ENCODE peak calls at places on chromosomes 16 and 17, in six cellular contexts. Q, P, G, E, T and Y are unnamed samples.

GRCh38 chr17:67546578-67547527 is 169.8 kb downstream of the PITPNC1 start:
- DNase-seq in Q (peak; percentile 43), P (peak; percentile 61), G (peak; percentile 60), E (no peak), T (no peak), Y (peak; percentile 37)

GRCh38 chr17:15106540-15106939 is 158.6 kb downstream of the PMP22 start:
- DNase-seq in Q (no peak), P (no peak), G (no peak), E (no peak), T (peak; percentile 61), Y (no peak)

GRCh38 chr17:77847211-77848085 is 111.1 kb upstream of the TNRC6C start:
- DNase-seq in Q (no peak), P (peak; percentile 43), G (peak; percentile 8), E (no peak), T (no peak), Y (no peak)

GRCh38 chr16:58579587-58579986 is 50.0 kb downstream of the CNOT1 start:
- DNase-seq in Q (no peak), P (no peak), G (no peak), E (no peak), T (no peak), Y (no peak)

GRCh38 chr17:41863074-41863843 is 2.0 kb downstream of the KLHL11 start:
- DNase-seq in Q (no peak), P (no peak), G (no peak), E (no peak), T (no peak), Y (no peak)

GRCh38 chr16:77396461-77396860 is 38.4 kb downstream of the ADAMTS18 start:
- DNase-seq in Q (no peak), P (no peak), G (no peak), E (no peak), T (no peak), Y (no peak)

GRCh38 chr17:65104541-65104940 is 32.6 kb upstream of the RGS9 start:
- DNase-seq in Q (no peak), P (no peak), G (no peak), E (no peak), T (no peak), Y (no peak)

GRCh38 chr16:87970206-87970605 is 19.0 kb downstream of the BANP start:
- DNase-seq in Q (no peak), P (no peak), G (no peak), E (no peak), T (no peak), Y (no peak)

GRCh38 chr16:50298591-50299507 is 32.5 kb downstream of the ADCY7 start:
- DNase-seq in Q (no peak), P (peak; percentile 39), G (no peak), E (no peak), T (no peak), Y (peak; percentile 3)

GRCh38 chr16:17657037-17657436 is 186.3 kb upstream of the XYLT1 start:
- DNase-seq in Q (no peak), P (no peak), G (no peak), E (no peak), T (no peak), Y (no peak)

GRCh38 chr17:72143245-72143644 is 22.4 kb downstream of the SOX9 start:
- DNase-seq in Q (no peak), P (no peak), G (no peak), E (no peak), T (no peak), Y (no peak)

GRCh38 chr17:28528329-28529011 is 22.3 kb downstream of the FOXN1 start:
- DNase-seq in Q (no peak), P (no peak), G (no peak), E (no peak), T (peak; percentile 42), Y (no peak)

GRCh38 chr17:57551321-57552079 is 193.6 kb downstream of the CCDC182 start:
- DNase-seq in Q (no peak), P (no peak), G (no peak), E (no peak), T (no peak), Y (no peak)

GRCh38 chr16:29868396-29868795 is 5.4 kb upstream of the CDIPT start:
- DNase-seq in Q (no peak), P (no peak), G (no peak), E (no peak), T (no peak), Y (no peak)

GRCh38 chr17:74054249-74054648 is 149.2 kb upstream of the RPL38 start:
- DNase-seq in Q (no peak), P (no peak), G (no peak), E (no peak), T (no peak), Y (no peak)

GRCh38 chr17:76087531-76087930 is 8.5 kb downstream of the ZACN start:
- DNase-seq in Q (no peak), P (no peak), G (no peak), E (no peak), T (no peak), Y (no peak)

GRCh38 chr17:1916963-1917715 is 87.3 kb downstream of the RPA1 start:
- DNase-seq in Q (no peak), P (peak; percentile 37), G (no peak), E (no peak), T (no peak), Y (no peak)

DNA sequence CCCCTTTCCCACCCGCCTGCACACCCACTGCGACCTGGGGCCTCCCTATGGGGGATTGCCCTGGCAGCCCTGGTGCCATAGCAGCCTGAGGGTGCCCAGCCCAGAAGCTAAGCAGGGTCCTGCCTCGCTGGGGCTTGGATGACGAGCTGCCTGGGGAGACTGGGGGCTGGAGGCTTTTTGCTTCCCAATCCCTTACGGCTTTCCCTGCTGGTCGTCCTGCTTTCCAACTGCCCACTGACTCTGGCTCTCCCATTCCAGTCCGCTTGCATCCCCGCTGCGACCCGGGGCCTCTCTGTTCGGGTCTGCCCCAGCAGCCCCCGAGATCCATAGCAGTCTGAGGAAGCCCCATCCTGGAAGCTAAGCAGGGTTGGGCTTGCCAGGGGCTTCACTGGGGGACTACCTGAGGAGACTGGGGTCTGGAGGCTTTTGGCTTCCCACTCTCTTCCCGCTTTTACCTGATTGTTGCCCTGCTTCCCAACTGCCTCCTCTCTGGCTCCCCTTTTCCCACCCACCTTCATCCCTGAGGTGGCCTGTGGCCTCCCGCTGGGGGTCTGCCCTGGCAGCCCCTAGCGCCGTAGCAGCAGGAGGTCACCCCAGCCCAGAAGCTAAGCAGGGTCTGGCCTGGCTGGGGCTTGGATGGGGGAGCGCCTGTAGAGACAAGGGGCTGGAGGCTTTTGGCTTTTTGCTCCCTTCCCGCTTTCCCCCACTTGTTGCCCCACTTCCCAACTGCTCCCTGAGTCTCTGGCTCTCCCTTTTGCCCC is 2292.8 kb downstream of the TP53TG3F start:
- DNase-seq in Q (no peak), P (no peak), G (no peak), E (no peak), T (no peak), Y (no peak)
- H3K9me3 ChIP-seq in Q (no peaks in the 10 kb centered on the region), P (no peaks in the 10 kb centered on the region), G (no peaks in the 10 kb centered on the region), E (no peaks in the 10 kb centered on the region), T (no peaks in the 10 kb centered on the region), Y (no peaks in the 10 kb centered on the region)

DNA sequence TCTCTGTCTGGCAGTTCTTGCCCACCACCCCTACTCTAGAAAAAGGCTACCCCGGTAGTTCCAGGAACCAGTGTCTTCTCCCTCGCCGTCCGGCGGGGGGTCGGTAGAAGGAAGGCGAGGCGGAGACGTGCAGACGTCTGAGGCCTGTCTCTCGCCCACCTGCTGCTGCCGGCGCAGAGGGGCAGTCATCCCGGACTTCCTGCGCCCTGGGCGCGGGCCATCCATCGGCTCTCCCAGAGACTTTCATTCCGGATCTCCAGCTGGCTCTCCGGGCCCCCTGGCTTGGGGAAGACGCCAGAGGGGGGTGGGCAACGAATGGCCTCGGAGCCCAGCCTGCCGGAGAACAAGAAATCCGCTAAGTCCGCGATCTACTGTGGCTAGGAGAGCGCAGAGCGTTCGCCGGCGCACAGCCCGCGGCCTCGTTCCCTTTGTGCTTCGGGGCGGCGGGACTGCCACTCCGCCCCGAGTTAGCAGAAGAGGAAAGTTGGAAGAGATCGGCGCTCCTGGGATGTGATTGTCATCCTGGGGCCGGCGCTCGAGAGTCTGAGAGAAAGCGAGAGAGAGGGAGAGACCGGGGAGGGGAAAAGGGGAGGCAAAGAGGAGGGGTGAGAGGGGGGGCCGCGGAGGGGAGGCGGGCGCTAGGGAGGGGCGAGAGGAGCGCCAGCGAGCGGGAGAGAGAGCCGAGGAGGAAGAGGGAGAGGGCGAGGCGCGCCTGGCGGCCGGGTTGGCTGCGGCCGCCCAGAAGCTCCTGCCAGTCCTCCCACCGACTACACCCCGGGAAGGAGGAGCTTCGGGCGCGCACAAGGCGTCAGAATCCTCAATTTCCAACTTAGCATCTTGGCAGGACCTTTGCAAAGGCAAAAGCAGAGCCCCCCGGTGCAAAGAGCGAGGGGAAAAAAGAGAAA is at the start of gene IRX5:
- DNase-seq in Q (peak; percentile 84), P (peak; percentile 94), G (peak; percentile 91), E (peak; percentile 19), T (peak; percentile 12), Y (peak; percentile 67)
- H3K27me3 ChIP-seq in Q (peaks cover 35% of the 10 kb centered on the region), P (no peaks in the 10 kb centered on the region), G (peaks cover 61% of the 10 kb centered on the region), E (peaks cover 52% of the 10 kb centered on the region), T (peaks cover 81% of the 10 kb centered on the region), Y (peaks cover 52% of the 10 kb centered on the region)

GRCh38 chr17:50906443-50906842 is 40.3 kb upstream of the TOB1 start:
- DNase-seq in Q (no peak), P (no peak), G (no peak), E (no peak), T (no peak), Y (no peak)
- H3K4me1 ChIP-seq in Q (peaks cover 77% of the 10 kb centered on the region), P (no peaks in the 10 kb centered on the region), G (peaks cover 52% of the 10 kb centered on the region), E (peaks cover 70% of the 10 kb centered on the region), T (peaks cover 27% of the 10 kb centered on the region), Y (peaks cover 58% of the 10 kb centered on the region)

GRCh38 chr16:35146723-35147458 is 1687.5 kb downstream of the TP53TG3F start:
- DNase-seq in Q (no peak), P (no peak), G (no peak), E (no peak), T (no peak), Y (no peak)

GRCh38 chr16:35148748-35149147 is 1689.3 kb downstream of the TP53TG3F start:
- DNase-seq in Q (no peak), P (no peak), G (no peak), E (no peak), T (no peak), Y (no peak)

GRCh38 chr16:35149550-35149949 is 1690.1 kb downstream of the TP53TG3F start:
- DNase-seq in Q (no peak), P (no peak), G (no peak), E (no peak), T (no peak), Y (no peak)

GRCh38 chr16:35146031-35146710 is 1686.8 kb downstream of the TP53TG3F start:
- DNase-seq in Q (no peak), P (no peak), G (no peak), E (no peak), T (no peak), Y (no peak)

DNA sequence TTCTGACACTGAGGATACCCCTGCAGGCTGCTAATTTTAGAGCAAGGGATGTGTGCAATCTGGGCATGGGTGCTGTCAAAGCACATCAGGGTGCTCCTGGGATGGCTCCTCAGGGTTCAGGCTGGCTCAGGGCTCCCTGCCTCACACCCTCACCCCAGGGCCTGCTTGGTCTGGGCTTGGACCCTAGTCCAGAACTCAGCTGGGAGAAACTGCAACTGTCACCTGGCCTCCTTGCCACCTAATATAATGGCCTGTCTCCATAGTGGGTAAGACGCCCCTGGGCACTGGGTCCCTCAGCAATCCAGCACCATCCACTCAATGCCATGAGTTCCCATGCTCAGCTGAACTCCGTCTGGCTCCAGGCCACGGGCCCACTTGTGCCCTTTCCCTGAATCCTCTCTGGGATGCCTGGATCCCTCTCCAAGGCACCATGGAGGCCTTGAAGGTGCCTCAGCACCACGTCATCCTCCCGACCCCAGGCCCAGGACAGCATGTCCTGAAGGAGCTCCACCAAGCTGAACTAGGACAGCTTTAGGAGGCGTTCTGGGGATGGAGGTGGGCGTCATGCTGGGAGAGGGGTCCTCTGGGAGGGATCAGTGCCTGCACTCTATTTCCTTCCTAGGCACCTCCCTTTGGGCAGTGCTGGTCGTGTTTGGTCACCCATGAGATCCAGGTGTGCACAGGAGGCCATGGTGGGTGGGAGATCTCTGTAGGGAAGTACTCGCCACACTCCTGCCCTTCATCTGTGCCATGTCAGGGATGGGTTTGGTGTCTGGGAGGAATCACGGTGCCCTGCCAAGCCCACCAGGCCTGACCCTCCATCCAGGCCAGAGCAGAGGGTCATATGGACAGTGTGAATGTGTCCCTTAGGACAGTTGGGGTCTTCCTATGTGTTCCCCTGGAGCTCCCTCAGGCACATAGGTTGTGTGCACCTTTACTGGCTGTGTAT is 1688.4 kb downstream of the TP53TG3F start:
- DNase-seq in Q (no peak), P (no peak), G (no peak), E (no peak), T (no peak), Y (no peak)
- H3K9me3 ChIP-seq in Q (no peaks in the 10 kb centered on the region), P (peaks cover 1% of the 10 kb centered on the region), G (peaks cover 15% of the 10 kb centered on the region), E (no peaks in the 10 kb centered on the region), T (no peaks in the 10 kb centered on the region), Y (no peaks in the 10 kb centered on the region)